ENCODE peak calls at places on chromosomes 5 and 9, in four cellular contexts. One of them, this sample, is unnamed. For H3K4me1, the result is how much of the 10 kb centered on the place peaks cover.

GRCh38 chr9:79447308-79447605 is 124.5 kb upstream of the TLE4 start:
- DNase-seq in heart right ventricle: no peak
- DNase-seq in transverse colon: no peak
- DNase-seq in tibial artery: no peak
- DNase-seq in this sample: no peak

GRCh38 chr5:159873680-159874079 is 42.6 kb upstream of the ADRA1B start:
- DNase-seq in heart right ventricle: no peak
- DNase-seq in transverse colon: no peak
- DNase-seq in tibial artery: no peak
- DNase-seq in this sample: no peak

GRCh38 chr9:115202960-115203751 is 85.2 kb upstream of the TNC start:
- DNase-seq in tibial artery: no peak
- DNase-seq in transverse colon: peak
- DNase-seq in heart right ventricle: no peak
- DNase-seq in this sample: no peak

GRCh38 chr5:113866763-113867162 is 353.3 kb downstream of the YTHDC2 start:
- DNase-seq in transverse colon: no peak
- DNase-seq in heart right ventricle: no peak
- DNase-seq in tibial artery: no peak
- DNase-seq in this sample: no peak

GRCh38 chr5:138339086-138339456 is 1.0 kb downstream of the FAM53C start:
- DNase-seq in transverse colon: no peak
- DNase-seq in tibial artery: no peak
- DNase-seq in heart right ventricle: no peak
- DNase-seq in this sample: no peak

GRCh38 chr5:93717162-93717561 is 24.2 kb downstream of the POU5F2 start:
- DNase-seq in heart right ventricle: no peak
- DNase-seq in transverse colon: no peak
- DNase-seq in tibial artery: no peak
- DNase-seq in this sample: no peak

GRCh38 chr5:154755361-154756202 is at the start of gene LARP1:
- DNase-seq in transverse colon: peak
- DNase-seq in heart right ventricle: peak
- DNase-seq in tibial artery: no peak
- DNase-seq in this sample: peak

GRCh38 chr5:171639966-171640365 is 145.7 kb upstream of the SMIM23 start:
- DNase-seq in heart right ventricle: no peak
- DNase-seq in transverse colon: no peak
- DNase-seq in tibial artery: no peak
- DNase-seq in this sample: no peak

GRCh38 chr5:157993201-157993600 is 134.3 kb upstream of the CLINT1 start:
- DNase-seq in tibial artery: no peak
- DNase-seq in transverse colon: no peak
- DNase-seq in heart right ventricle: no peak
- DNase-seq in this sample: no peak

GRCh38 chr5:14557203-14557725 is 24.3 kb upstream of the OTULINL start:
- DNase-seq in transverse colon: peak
- DNase-seq in heart right ventricle: no peak
- DNase-seq in tibial artery: no peak
- DNase-seq in this sample: no peak

GRCh38 chr5:139985733-139986132 is 57.4 kb downstream of the NRG2 start:
- DNase-seq in transverse colon: no peak
- DNase-seq in heart right ventricle: no peak
- DNase-seq in tibial artery: no peak
- DNase-seq in this sample: no peak

GRCh38 chr5:102114525-102115069 is 181.5 kb downstream of the SLCO4C1 start:
- DNase-seq in tibial artery: no peak
- DNase-seq in transverse colon: no peak
- DNase-seq in heart right ventricle: no peak
- DNase-seq in this sample: no peak

GRCh38 chr5:156103116-156103860 is 223.7 kb upstream of the SGCD start:
- DNase-seq in heart right ventricle: no peak
- DNase-seq in tibial artery: no peak
- DNase-seq in transverse colon: no peak
- DNase-seq in this sample: no peak

GRCh38 chr9:36101916-36102741 is 34.4 kb upstream of the GLIPR2 start:
- DNase-seq in heart right ventricle: no peak
- DNase-seq in tibial artery: peak
- DNase-seq in transverse colon: no peak
- DNase-seq in this sample: no peak

GRCh38 chr5:26388946-26389345 is 649.4 kb downstream of the CDH9 start:
- DNase-seq in transverse colon: no peak
- DNase-seq in heart right ventricle: no peak
- DNase-seq in tibial artery: no peak
- DNase-seq in this sample: no peak

GRCh38 chr5:142640316-142641005 is 45.4 kb downstream of the FGF1 start:
- DNase-seq in heart right ventricle: no peak
- DNase-seq in transverse colon: no peak
- DNase-seq in tibial artery: no peak
- DNase-seq in this sample: no peak

GRCh38 chr5:28576022-28576421 is 1537.6 kb upstream of the CDH9 start:
- DNase-seq in tibial artery: no peak
- DNase-seq in heart right ventricle: no peak
- DNase-seq in transverse colon: no peak
- DNase-seq in this sample: no peak

GRCh38 chr5:125564336-125564975 is 818.0 kb upstream of the ZNF608 start:
- DNase-seq in transverse colon: no peak
- DNase-seq in tibial artery: no peak
- DNase-seq in heart right ventricle: no peak
- DNase-seq in this sample: no peak

GRCh38 chr9:113875917-113876805 is at the start of gene ZNF618:
- DNase-seq in heart right ventricle: peak
- DNase-seq in tibial artery: no peak
- DNase-seq in transverse colon: peak
- DNase-seq in this sample: peak

DNA sequence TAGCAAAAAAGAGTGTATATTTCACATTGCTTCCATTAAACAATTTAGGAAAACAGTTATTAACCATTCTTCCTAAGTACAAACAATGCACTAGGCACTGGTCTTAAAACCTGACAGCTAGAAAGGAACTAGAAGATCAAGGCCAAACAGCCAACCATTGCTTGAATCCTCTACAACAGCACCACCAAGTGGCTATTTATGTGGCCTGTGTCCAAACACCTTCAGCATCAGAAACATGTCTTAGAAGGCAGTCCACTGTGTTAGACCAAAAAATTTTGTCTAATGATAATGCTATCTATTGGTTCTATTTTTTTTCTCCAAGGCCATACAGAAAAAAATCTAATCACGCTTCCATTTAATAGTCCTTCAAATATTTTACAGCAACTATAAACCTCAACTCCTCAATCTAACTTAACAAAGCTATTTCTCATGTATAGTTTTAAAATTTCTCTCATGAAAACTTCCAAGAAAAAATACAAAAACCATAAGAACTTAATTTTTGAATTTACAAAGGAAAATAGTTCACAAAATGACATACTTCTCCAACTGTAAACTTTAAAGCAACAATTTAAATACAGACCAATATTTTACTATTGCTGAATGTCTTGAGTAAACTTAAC is 36.1 kb downstream of the CAAP1 start:
- DNase-seq in heart right ventricle: no peak
- DNase-seq in tibial artery: no peak
- DNase-seq in transverse colon: peak
- DNase-seq in this sample: no peak
- H3K27ac ChIP-seq in heart right ventricle: no peak
- H3K27ac ChIP-seq in tibial artery: no peak
- H3K27ac ChIP-seq in transverse colon: no peak
- H3K27ac ChIP-seq in this sample: no peak

GRCh38 chr5:75152861-75153260 is 83.8 kb downstream of the ANKRD31 start:
- DNase-seq in heart right ventricle: no peak
- DNase-seq in transverse colon: no peak
- DNase-seq in tibial artery: no peak
- DNase-seq in this sample: peak

GRCh38 chr5:75156585-75156984 is 80.1 kb downstream of the ANKRD31 start:
- DNase-seq in tibial artery: no peak
- DNase-seq in heart right ventricle: no peak
- DNase-seq in transverse colon: no peak
- DNase-seq in this sample: no peak
- TF ChIP-seq CTCF in tibial artery: no peak
- TF ChIP-seq CTCF in heart right ventricle: no peak
- TF ChIP-seq CTCF in transverse colon: no peak
- TF ChIP-seq CTCF in this sample: no peak

GRCh38 chr5:151024440-151024839 is 4.0 kb downstream of the GPX3 start:
- DNase-seq in tibial artery: no peak
- DNase-seq in transverse colon: no peak
- DNase-seq in heart right ventricle: no peak
- DNase-seq in this sample: no peak

GRCh38 chr5:151021771-151022170 is 1.4 kb downstream of the GPX3 start:
- DNase-seq in transverse colon: no peak
- DNase-seq in tibial artery: no peak
- DNase-seq in heart right ventricle: no peak
- DNase-seq in this sample: no peak

GRCh38 chr5:151023047-151023615 is 2.7 kb downstream of the GPX3 start:
- DNase-seq in tibial artery: peak
- DNase-seq in heart right ventricle: peak
- DNase-seq in transverse colon: no peak
- DNase-seq in this sample: peak

GRCh38 chr5:151023651-151024050 is 3.3 kb downstream of the GPX3 start:
- DNase-seq in transverse colon: peak
- DNase-seq in tibial artery: peak
- DNase-seq in heart right ventricle: peak
- DNase-seq in this sample: peak

GRCh38 chr5:151022511-151023018 is 2.2 kb downstream of the GPX3 start:
- DNase-seq in tibial artery: peak
- DNase-seq in heart right ventricle: no peak
- DNase-seq in transverse colon: no peak
- DNase-seq in this sample: no peak
- H3K4me1 ChIP-seq in tibial artery: half or more
- H3K4me1 ChIP-seq in heart right ventricle: half or more
- H3K4me1 ChIP-seq in transverse colon: half or more
- H3K4me1 ChIP-seq in this sample: under half

GRCh38 chr5:177299711-177300110 is 3.8 kb downstream of the RAB24 start:
- DNase-seq in heart right ventricle: no peak
- DNase-seq in transverse colon: no peak
- DNase-seq in tibial artery: no peak
- DNase-seq in this sample: no peak
- H3K27ac ChIP-seq in heart right ventricle: peak
- H3K27ac ChIP-seq in transverse colon: peak
- H3K27ac ChIP-seq in tibial artery: peak
- H3K27ac ChIP-seq in this sample: peak

DNA sequence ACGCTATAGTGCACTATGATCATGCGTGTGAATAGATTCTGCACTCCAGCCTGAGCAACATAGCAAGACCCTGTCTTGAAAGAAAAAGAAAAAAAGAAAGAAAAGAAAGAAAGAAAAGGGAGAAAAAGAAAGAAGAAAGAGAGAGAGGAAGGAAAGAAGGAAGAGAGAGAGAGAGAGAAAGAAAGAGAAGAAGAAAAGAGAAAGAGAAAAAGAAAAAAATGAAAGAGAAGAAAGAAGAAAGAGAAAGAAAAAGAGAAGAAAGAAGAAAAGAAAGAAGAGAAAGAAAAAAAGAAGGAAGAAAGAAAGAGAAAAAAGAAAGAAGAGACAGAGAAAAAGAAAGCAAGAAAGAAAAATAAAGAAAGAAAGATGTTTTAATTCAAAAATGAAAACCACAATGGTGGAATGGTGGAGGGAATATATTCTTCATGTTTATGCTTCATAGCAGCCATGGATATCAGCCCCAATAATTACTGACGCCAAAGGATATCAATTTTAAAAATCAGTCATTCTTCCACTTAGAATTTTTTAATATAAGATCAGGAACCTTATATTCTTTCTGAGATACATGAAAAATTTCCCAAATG is 168.7 kb upstream of the TBCA start:
- DNase-seq in tibial artery: no peak
- DNase-seq in heart right ventricle: no peak
- DNase-seq in transverse colon: no peak
- DNase-seq in this sample: no peak
- TF ChIP-seq CTCF in tibial artery: no peak
- TF ChIP-seq CTCF in heart right ventricle: no peak
- TF ChIP-seq CTCF in transverse colon: no peak
- TF ChIP-seq CTCF in this sample: no peak